ENCODE peak calls at places on chromosomes 2 and 18, in ten cellular contexts. E is neural crest cell, M is cardiac muscle cell, P is psoas muscle, R is mesothelial cell of epicardium, B is adrenal gland, W is astrocyte of the spinal cord, F is fibroblast of the aortic adventitia, X is heart left ventricle, C is BJ. K is an unnamed sample.

GRCh38 chr2:180991361-180991760 is 11.0 kb downstream of the UBE2E3 start:
- DNase-seq in E (no peak), M (no peak), P (no peak), R (no peak), B (no peak), W (no peak), F (no peak), X (no peak), C (no peak), K (no peak)

GRCh38 chr2:237618449-237618848 is 8.9 kb upstream of the LRRFIP1 start:
- DNase-seq in E (no peak), M (peak; percentile 79), P (no peak), R (no peak), B (no peak), W (peak; percentile 39), F (peak; percentile 76), X (no peak), C (peak; percentile 59), K (no peak)

GRCh38 chr18:32877371-32877770 is 104.5 kb upstream of the KLHL14 start:
- DNase-seq in E (no peak), M (no peak), P (no peak), R (no peak), B (no peak), W (no peak), F (no peak), X (no peak), C (no peak), K (no peak)

GRCh38 chr2:207161247-207161646 is 4.5 kb downstream of the KLF7 start:
- DNase-seq in E (no peak), M (no peak), P (no peak), R (no peak), B (no peak), W (peak; percentile 8), F (no peak), X (no peak), C (no peak), K (no peak)

GRCh38 chr18:28767781-28768211 is 590.9 kb upstream of the CDH2 start:
- DNase-seq in E (no peak), M (peak; percentile 84), P (no peak), R (no peak), B (no peak), W (peak; percentile 76), F (peak; percentile 84), X (no peak), C (peak; percentile 37), K (no peak)

GRCh38 chr2:109189751-109190150 is 60.7 kb downstream of the SH3RF3 start:
- DNase-seq in E (no peak), M (no peak), P (no peak), R (no peak), B (no peak), W (no peak), F (no peak), X (no peak), C (no peak), K (no peak)

GRCh38 chr2:12479042-12479601 is 237.6 kb upstream of the TRIB2 start:
- DNase-seq in E (no peak), M (no peak), P (no peak), R (no peak), B (no peak), W (peak; percentile 44), F (peak; percentile 25), X (no peak), C (no peak), K (no peak)

GRCh38 chr2:235812185-235812670 is 318.4 kb downstream of the AGAP1 start:
- DNase-seq in E (no peak), M (no peak), P (no peak), R (no peak), B (no peak), W (no peak), F (no peak), X (peak; percentile 41), C (no peak), K (no peak)

GRCh38 chr18:47777626-47778025 is 152.8 kb downstream of the SMAD2 start:
- DNase-seq in E (no peak), M (no peak), P (no peak), R (no peak), B (no peak), W (no peak), F (no peak), X (no peak), C (no peak), K (no peak)

GRCh38 chr2:30243231-30243630 is 11.9 kb downstream of the LBH start:
- DNase-seq in E (no peak), M (no peak), P (no peak), R (no peak), B (no peak), W (no peak), F (peak; percentile 24), X (no peak), C (no peak), K (no peak)
- TF ChIP-seq CTCF in E (no peak), M (no peak), P (no peak), R (no peak), B (no peak), W (no peak), F (no peak), X (no peak), C (no peak), K (no peak)

GRCh38 chr18:74290831-74291770 is 662 bp downstream of the CYB5A start:
- DNase-seq in E (no peak), M (peak; percentile 47), P (no peak), R (no peak), B (no peak), W (no peak), F (peak; percentile 22), X (no peak), C (no peak), K (peak; percentile 73)
- TF ChIP-seq CTCF in E (peak; percentile 44), M (peak; percentile 34), P (no peak), R (no peak), B (no peak), W (no peak), F (no peak), X (no peak), C (no peak), K (no peak)

DNA sequence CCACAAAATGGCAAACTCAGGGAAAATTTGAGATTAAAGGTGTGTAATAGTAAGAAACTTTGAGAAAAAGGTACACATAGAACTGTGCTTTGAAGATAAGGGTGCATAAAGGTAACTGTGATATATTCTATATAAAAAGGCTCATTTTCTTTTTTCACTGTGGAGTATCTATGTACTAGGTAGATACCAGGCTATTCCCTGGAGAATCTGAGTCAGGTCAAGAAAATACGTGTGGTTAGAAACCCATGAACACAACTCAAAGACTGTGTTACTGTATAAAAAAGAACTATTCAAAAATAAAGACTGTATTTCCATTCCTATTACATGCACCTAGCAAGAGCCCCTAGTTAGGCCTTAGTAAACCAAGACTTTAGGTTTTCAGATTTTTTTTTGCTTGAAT is 100.1 kb upstream of the GRB14 start:
- DNase-seq in E (no peak), M (no peak), P (no peak), R (no peak), B (no peak), W (no peak), F (no peak), X (no peak), C (no peak), K (no peak)
- TF ChIP-seq CTCF in E (no peak), M (no peak), P (no peak), R (no peak), B (no peak), W (no peak), F (no peak), X (no peak), C (no peak), K (no peak)

GRCh38 chr2:139033300-139033699 is 253.1 kb upstream of the NXPH2 start:
- DNase-seq in E (no peak), M (peak; percentile 48), P (no peak), R (no peak), B (no peak), W (peak; percentile 82), F (peak; percentile 18), X (no peak), C (no peak), K (no peak)

GRCh38 chr2:139034064-139034463 is 253.9 kb upstream of the NXPH2 start:
- DNase-seq in E (no peak), M (no peak), P (no peak), R (no peak), B (no peak), W (no peak), F (no peak), X (no peak), C (no peak), K (no peak)

GRCh38 chr2:139031722-139032121 is 251.5 kb upstream of the NXPH2 start:
- DNase-seq in E (no peak), M (peak; percentile 20), P (no peak), R (no peak), B (no peak), W (peak; percentile 17), F (peak; percentile 4), X (no peak), C (no peak), K (no peak)
- TF ChIP-seq CTCF in E (no peak), M (peak; percentile 16), P (no peak), R (no peak), B (no peak), W (peak; percentile 35), F (no peak), X (no peak), C (no peak), K (no peak)

DNA sequence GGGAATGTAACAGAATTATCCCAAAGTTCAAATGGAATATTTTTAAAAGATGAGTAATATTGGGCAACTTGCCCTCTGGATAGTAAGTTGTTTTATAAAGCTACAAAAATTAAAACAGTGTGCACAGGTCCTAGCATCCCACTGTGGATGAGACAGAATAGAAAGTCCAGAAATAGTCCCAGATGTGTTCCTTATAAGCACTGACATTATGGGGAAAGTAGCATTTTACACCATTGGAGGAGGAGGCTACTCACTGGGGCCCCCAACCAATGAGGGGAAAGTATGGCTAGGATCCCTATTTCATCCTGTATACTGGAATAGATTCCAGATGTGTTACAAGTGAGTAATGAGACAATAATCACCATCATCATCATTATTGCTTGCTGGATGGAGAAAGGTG is 4.8 kb downstream of the ARID5A start:
- DNase-seq in E (no peak), M (no peak), P (no peak), R (no peak), B (no peak), W (peak; percentile 16), F (no peak), X (no peak), C (peak; percentile 78), K (no peak)
- TF ChIP-seq CTCF in E (no peak), M (no peak), P (no peak), R (no peak), B (no peak), W (no peak), F (no peak), X (no peak), C (no peak), K (no peak)

GRCh38 chr2:32039447-32040219 is at the start of gene DPY30:
- DNase-seq in E (peak; percentile 88), M (peak; percentile 96), P (peak; percentile 97), R (peak; percentile 85), B (peak; percentile 96), W (peak; percentile 94), F (peak; percentile 92), X (peak; percentile 95), C (peak; percentile 70), K (peak; percentile 91)
- TF ChIP-seq CTCF in E (no peak), M (no peak), P (no peak), R (no peak), B (no peak), W (no peak), F (no peak), X (no peak), C (no peak), K (no peak)

GRCh38 chr2:227325056-227325823 is at the start of gene MFF:
- DNase-seq in E (peak; percentile 81), M (peak; percentile 96), P (peak; percentile 96), R (peak; percentile 74), B (peak; percentile 97), W (peak; percentile 94), F (peak; percentile 93), X (peak; percentile 95), C (peak; percentile 49), K (peak; percentile 96)
- TF ChIP-seq CTCF in E (no peak), M (peak; percentile 17), P (peak; percentile 12), R (no peak), B (no peak), W (peak; percentile 20), F (peak; percentile 22), X (peak; percentile 24), C (no peak), K (no peak)

K was measured in coronary artery.